ENCODE peak calls at places on chromosomes 5 and 9, in nine cellular contexts. One of them, this sample, is unnamed. For H3K27me3 and H3K4me1, the result is how much of the 10 kb centered on the place peaks cover.

GRCh38 chr9:29289365-29289764 is 1716.1 kb upstream of the C9orf72 start:
- DNase-seq in K562: no peak
- DNase-seq in ovary: no peak
- DNase-seq in hepatocyte: no peak
- DNase-seq in astrocyte: no peak
- DNase-seq in neural progenitor cell: no peak
- DNase-seq in cardiac muscle cell: no peak
- DNase-seq in HCT116: no peak
- DNase-seq in fibroblast of lung: no peak
- DNase-seq in this sample: no peak

GRCh38 chr9:100379862-100380261 is 27.1 kb upstream of the TEX10 start:
- DNase-seq in fibroblast of lung: peak
- DNase-seq in ovary: no peak
- DNase-seq in K562: no peak
- DNase-seq in neural progenitor cell: no peak
- DNase-seq in hepatocyte: peak
- DNase-seq in HCT116: no peak
- DNase-seq in cardiac muscle cell: peak
- DNase-seq in astrocyte: peak
- DNase-seq in this sample: no peak

GRCh38 chr9:114108016-114108833 is 9.1 kb upstream of the KIF12 start:
- DNase-seq in HCT116: peak
- DNase-seq in neural progenitor cell: peak
- DNase-seq in ovary: peak
- DNase-seq in K562: peak
- DNase-seq in fibroblast of lung: peak
- DNase-seq in hepatocyte: peak
- DNase-seq in astrocyte: peak
- DNase-seq in cardiac muscle cell: peak
- DNase-seq in this sample: no peak

GRCh38 chr9:81825831-81826540 is 102.2 kb upstream of the SPATA31D4 start:
- DNase-seq in HCT116: no peak
- DNase-seq in astrocyte: peak
- DNase-seq in cardiac muscle cell: no peak
- DNase-seq in K562: no peak
- DNase-seq in neural progenitor cell: peak
- DNase-seq in ovary: no peak
- DNase-seq in fibroblast of lung: peak
- DNase-seq in hepatocyte: no peak
- DNase-seq in this sample: no peak

GRCh38 chr5:96004754-96005153 is 43.1 kb upstream of the ELL2 start:
- DNase-seq in astrocyte: no peak
- DNase-seq in neural progenitor cell: no peak
- DNase-seq in fibroblast of lung: no peak
- DNase-seq in K562: no peak
- DNase-seq in HCT116: no peak
- DNase-seq in ovary: no peak
- DNase-seq in cardiac muscle cell: no peak
- DNase-seq in hepatocyte: no peak
- DNase-seq in this sample: no peak

GRCh38 chr9:120710110-120710981 is 3.9 kb downstream of the MEGF9 start:
- DNase-seq in ovary: no peak
- DNase-seq in hepatocyte: no peak
- DNase-seq in cardiac muscle cell: peak
- DNase-seq in K562: no peak
- DNase-seq in astrocyte: peak
- DNase-seq in neural progenitor cell: peak
- DNase-seq in fibroblast of lung: peak
- DNase-seq in HCT116: peak
- DNase-seq in this sample: no peak

GRCh38 chr9:116355153-116355827 is 201.7 kb downstream of the PAPPA start:
- DNase-seq in K562: no peak
- DNase-seq in ovary: peak
- DNase-seq in neural progenitor cell: peak
- DNase-seq in fibroblast of lung: peak
- DNase-seq in astrocyte: peak
- DNase-seq in HCT116: no peak
- DNase-seq in hepatocyte: peak
- DNase-seq in cardiac muscle cell: peak
- DNase-seq in this sample: no peak

GRCh38 chr5:68460147-68460760 is 244.7 kb downstream of the PIK3R1 start:
- DNase-seq in hepatocyte: peak
- DNase-seq in ovary: no peak
- DNase-seq in neural progenitor cell: peak
- DNase-seq in astrocyte: peak
- DNase-seq in HCT116: peak
- DNase-seq in fibroblast of lung: peak
- DNase-seq in cardiac muscle cell: peak
- DNase-seq in K562: peak
- DNase-seq in this sample: no peak

GRCh38 chr5:97098864-97099454 is 43.5 kb downstream of the LIX1 start:
- DNase-seq in HCT116: no peak
- DNase-seq in K562: no peak
- DNase-seq in ovary: no peak
- DNase-seq in fibroblast of lung: peak
- DNase-seq in neural progenitor cell: no peak
- DNase-seq in hepatocyte: no peak
- DNase-seq in astrocyte: no peak
- DNase-seq in cardiac muscle cell: no peak
- DNase-seq in this sample: no peak

DNA sequence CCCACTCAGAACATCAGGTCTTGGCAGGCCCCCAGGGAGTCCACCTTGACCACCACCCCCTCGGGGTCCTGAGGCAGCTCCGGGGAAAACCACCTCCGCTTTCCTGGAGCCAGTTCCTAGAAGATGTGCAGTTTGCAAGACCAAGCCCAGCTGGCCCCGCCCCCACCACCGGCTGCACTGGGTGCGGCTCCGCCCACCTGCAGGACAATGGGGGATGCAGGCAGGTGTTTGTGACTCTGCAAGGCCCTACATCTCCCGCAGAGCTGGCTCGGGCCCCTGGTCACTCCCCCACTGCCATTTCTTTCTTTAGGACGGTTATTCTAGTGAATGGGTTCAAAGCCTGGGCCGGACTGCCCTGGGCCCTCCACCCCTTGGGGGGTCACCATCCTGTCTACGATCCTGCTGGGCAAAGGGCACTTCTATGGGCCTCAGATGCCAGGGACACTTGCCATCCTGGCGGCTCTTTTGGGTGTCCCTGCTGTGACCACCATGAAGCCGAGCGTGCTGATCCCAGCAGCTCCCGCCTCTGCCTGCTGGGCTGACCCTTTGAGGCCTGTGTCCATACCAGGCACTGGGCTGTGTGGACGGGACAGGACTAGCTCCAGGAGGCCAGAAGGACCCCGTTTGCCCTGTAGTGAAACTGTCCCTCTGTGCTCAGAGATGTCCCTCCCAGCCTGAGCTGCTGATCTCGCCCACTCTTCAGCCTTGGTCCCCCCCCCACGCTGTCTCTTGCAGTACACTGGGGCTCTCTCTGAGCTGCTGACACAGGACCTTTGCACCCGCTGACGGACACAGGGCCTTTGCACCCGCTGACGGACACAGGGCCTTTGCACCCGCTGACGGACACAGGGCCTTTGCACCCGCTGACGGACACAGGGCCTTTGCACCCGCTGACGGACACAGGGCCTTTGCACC is 5.9 kb upstream of the NACC2 start:
- DNase-seq in neural progenitor cell: peak
- DNase-seq in ovary: no peak
- DNase-seq in fibroblast of lung: no peak
- DNase-seq in K562: peak
- DNase-seq in cardiac muscle cell: no peak
- DNase-seq in hepatocyte: no peak
- DNase-seq in HCT116: no peak
- DNase-seq in astrocyte: no peak
- DNase-seq in this sample: no peak
- H3K27me3 ChIP-seq in neural progenitor cell: under half
- H3K27me3 ChIP-seq in ovary: under half
- H3K27me3 ChIP-seq in fibroblast of lung: under half
- H3K27me3 ChIP-seq in K562: under half
- H3K27me3 ChIP-seq in cardiac muscle cell: under half
- H3K27me3 ChIP-seq in hepatocyte: under half
- H3K27me3 ChIP-seq in HCT116: under half
- H3K27me3 ChIP-seq in astrocyte: under half
- H3K27me3 ChIP-seq in this sample: under half

DNA sequence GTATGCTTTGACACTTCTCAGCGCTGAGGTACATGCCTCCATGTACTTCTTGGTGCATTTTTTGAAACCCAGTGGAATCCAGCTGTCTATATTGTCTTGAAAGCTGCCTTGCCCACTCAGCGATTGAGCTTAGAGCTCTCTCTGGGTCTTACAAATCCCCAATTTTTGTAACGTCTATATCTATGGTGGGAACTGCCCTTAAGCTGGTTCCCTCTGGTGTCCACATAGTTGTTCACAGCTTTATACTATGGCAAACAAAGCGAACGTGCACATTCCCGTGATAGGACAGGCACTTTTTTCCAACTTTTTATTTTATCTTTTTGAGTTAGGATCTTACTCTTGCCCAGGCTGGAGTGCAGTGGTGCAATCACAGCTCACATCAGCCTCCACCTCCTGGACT is 20.9 kb downstream of the CDHR2 start:
- DNase-seq in cardiac muscle cell: peak
- DNase-seq in astrocyte: peak
- DNase-seq in ovary: no peak
- DNase-seq in neural progenitor cell: no peak
- DNase-seq in HCT116: no peak
- DNase-seq in K562: no peak
- DNase-seq in fibroblast of lung: peak
- DNase-seq in hepatocyte: no peak
- DNase-seq in this sample: no peak
- TF ChIP-seq CTCF in cardiac muscle cell: peak
- TF ChIP-seq CTCF in astrocyte: no peak
- TF ChIP-seq CTCF in ovary: no peak
- TF ChIP-seq CTCF in neural progenitor cell: no peak
- TF ChIP-seq CTCF in HCT116: peak
- TF ChIP-seq CTCF in K562: peak
- TF ChIP-seq CTCF in fibroblast of lung: peak
- TF ChIP-seq CTCF in hepatocyte: no peak
- TF ChIP-seq CTCF in this sample: peak

GRCh38 chr5:157562111-157562581 is 13.4 kb downstream of the ADAM19 start:
- DNase-seq in K562: no peak
- DNase-seq in HCT116: no peak
- DNase-seq in neural progenitor cell: no peak
- DNase-seq in ovary: no peak
- DNase-seq in astrocyte: no peak
- DNase-seq in fibroblast of lung: peak
- DNase-seq in cardiac muscle cell: no peak
- DNase-seq in hepatocyte: no peak
- DNase-seq in this sample: no peak
- H3K4me1 ChIP-seq in K562: under half
- H3K4me1 ChIP-seq in HCT116: under half
- H3K4me1 ChIP-seq in neural progenitor cell: under half
- H3K4me1 ChIP-seq in ovary: under half
- H3K4me1 ChIP-seq in astrocyte: half or more
- H3K4me1 ChIP-seq in fibroblast of lung: half or more
- H3K4me1 ChIP-seq in cardiac muscle cell: under half
- H3K4me1 ChIP-seq in hepatocyte: under half
- H3K4me1 ChIP-seq in this sample: under half

DNA sequence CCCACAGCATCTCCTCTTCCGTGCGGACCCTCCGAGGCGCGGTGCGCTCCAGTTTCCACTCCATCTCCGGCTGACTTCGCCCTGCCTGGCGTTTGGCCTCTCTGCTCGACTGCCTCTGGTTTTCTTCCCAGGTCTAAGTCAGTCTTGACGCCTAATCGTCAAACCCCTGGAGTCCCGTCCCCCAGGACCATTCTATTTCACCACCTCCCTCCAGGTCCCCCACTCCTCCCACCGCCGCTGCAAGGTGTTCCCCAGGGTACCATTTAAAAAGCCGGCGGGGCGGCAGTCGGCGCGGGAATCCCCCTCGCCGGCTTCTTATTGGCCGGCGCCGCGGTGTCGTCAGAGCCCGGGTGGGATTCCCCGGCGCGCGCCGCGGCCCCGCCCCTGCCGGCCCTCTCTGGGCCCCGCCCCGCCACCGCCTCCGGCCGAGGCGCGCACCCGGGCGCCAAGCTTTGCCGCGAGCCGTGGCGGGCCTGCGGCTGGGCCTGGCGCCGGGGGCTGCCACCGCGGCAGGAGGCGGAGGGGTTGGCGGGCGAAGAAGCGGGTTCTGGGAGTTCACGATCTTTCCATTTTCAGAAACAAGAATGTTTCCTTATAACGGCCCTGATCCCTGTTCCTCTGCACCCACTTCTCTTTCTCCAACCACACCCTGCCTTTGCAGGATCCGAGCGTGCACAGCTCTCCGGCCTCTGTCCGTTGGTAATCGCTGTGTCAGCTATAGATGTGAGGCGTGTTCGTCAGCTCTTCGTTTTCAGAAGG is at the start of gene CDC20B:
- DNase-seq in ovary: peak
- DNase-seq in astrocyte: peak
- DNase-seq in cardiac muscle cell: peak
- DNase-seq in fibroblast of lung: peak
- DNase-seq in HCT116: no peak
- DNase-seq in K562: peak
- DNase-seq in hepatocyte: peak
- DNase-seq in neural progenitor cell: peak
- DNase-seq in this sample: peak
- H3K27me3 ChIP-seq in ovary: under half
- H3K27me3 ChIP-seq in astrocyte: under half
- H3K27me3 ChIP-seq in cardiac muscle cell: half or more
- H3K27me3 ChIP-seq in fibroblast of lung: under half
- H3K27me3 ChIP-seq in HCT116: under half
- H3K27me3 ChIP-seq in K562: under half
- H3K27me3 ChIP-seq in hepatocyte: half or more
- H3K27me3 ChIP-seq in neural progenitor cell: half or more
- H3K27me3 ChIP-seq in this sample: under half

GRCh38 chr5:110973510-110973909 is 98.0 kb upstream of the TSLP start:
- DNase-seq in fibroblast of lung: no peak
- DNase-seq in neural progenitor cell: peak
- DNase-seq in astrocyte: no peak
- DNase-seq in K562: no peak
- DNase-seq in HCT116: no peak
- DNase-seq in ovary: no peak
- DNase-seq in hepatocyte: no peak
- DNase-seq in cardiac muscle cell: no peak
- DNase-seq in this sample: no peak
- TF ChIP-seq CTCF in fibroblast of lung: no peak
- TF ChIP-seq CTCF in neural progenitor cell: no peak
- TF ChIP-seq CTCF in astrocyte: no peak
- TF ChIP-seq CTCF in K562: no peak
- TF ChIP-seq CTCF in HCT116: no peak
- TF ChIP-seq CTCF in ovary: no peak
- TF ChIP-seq CTCF in hepatocyte: no peak
- TF ChIP-seq CTCF in cardiac muscle cell: no peak
- TF ChIP-seq CTCF in this sample: no peak

GRCh38 chr5:117060099-117060498 is 485.5 kb upstream of the SEMA6A start:
- DNase-seq in ovary: no peak
- DNase-seq in cardiac muscle cell: no peak
- DNase-seq in hepatocyte: no peak
- DNase-seq in astrocyte: no peak
- DNase-seq in neural progenitor cell: no peak
- DNase-seq in fibroblast of lung: no peak
- DNase-seq in HCT116: no peak
- DNase-seq in K562: no peak
- DNase-seq in this sample: no peak
- H3K4me1 ChIP-seq in ovary: under half
- H3K4me1 ChIP-seq in cardiac muscle cell: under half
- H3K4me1 ChIP-seq in hepatocyte: under half
- H3K4me1 ChIP-seq in astrocyte: under half
- H3K4me1 ChIP-seq in neural progenitor cell: under half
- H3K4me1 ChIP-seq in fibroblast of lung: under half
- H3K4me1 ChIP-seq in HCT116: under half
- H3K4me1 ChIP-seq in K562: under half
- H3K4me1 ChIP-seq in this sample: under half

This sample was measured in RWPE2.